ENCODE peak calls at places on chromosomes 16 and 17, in eight cellular contexts. K is colonic mucosa, Y is cardiac fibroblast, G is fibroblast of villous mesenchyme, D is GM13976, T is AG09309, M is WTC11, I is IMR-90. P is an unnamed sample.

GRCh38 chr16:1773703-1774455 is 945 bp upstream of the MRPS34 start:
- DNase-seq in K (no peak), Y (peak), G (peak), D (no peak), T (no peak), M (no peak), I (peak), P (peak)

GRCh38 chr17:73192219-73192893 is 499 bp upstream of the COG1 start:
- DNase-seq in K (peak), Y (peak), G (peak), D (peak), T (peak), M (peak), I (peak), P (peak)

GRCh38 chr17:38701504-38702165 is 3.4 kb upstream of the MLLT6 start:
- DNase-seq in K (peak), Y (peak), G (peak), D (peak), T (no peak), M (no peak), I (peak), P (peak)

GRCh38 chr17:33778505-33779398 is 476.3 kb upstream of the CCL2 start:
- DNase-seq in K (peak), Y (peak), G (peak), D (peak), T (peak), M (peak), I (peak), P (peak)

GRCh38 chr17:47131761-47132160 is 57.3 kb downstream of the CDC27 start:
- DNase-seq in K (no peak), Y (no peak), G (no peak), D (no peak), T (no peak), M (no peak), I (peak), P (no peak)

GRCh38 chr16:78705694-78706093 is 606.2 kb downstream of the WWOX start:
- DNase-seq in K (no peak), Y (no peak), G (peak), D (peak), T (no peak), M (no peak), I (peak), P (no peak)

GRCh38 chr17:44916781-44917241 is 1.5 kb upstream of the GFAP start:
- DNase-seq in K (no peak), Y (peak), G (no peak), D (no peak), T (peak), M (no peak), I (peak), P (peak)

GRCh38 chr17:59652119-59652518 is 32.4 kb downstream of the CLTC start:
- DNase-seq in K (no peak), Y (peak), G (peak), D (no peak), T (peak), M (no peak), I (peak), P (peak)

GRCh38 chr17:29844339-29845048 is 85.5 kb downstream of the SSH2 start:
- DNase-seq in K (no peak), Y (peak), G (no peak), D (no peak), T (no peak), M (no peak), I (no peak), P (peak)

GRCh38 chr17:78112508-78113471 is 15.8 kb downstream of the TMC6 start:
- DNase-seq in K (peak), Y (peak), G (peak), D (peak), T (no peak), M (peak), I (peak), P (peak)

DNA sequence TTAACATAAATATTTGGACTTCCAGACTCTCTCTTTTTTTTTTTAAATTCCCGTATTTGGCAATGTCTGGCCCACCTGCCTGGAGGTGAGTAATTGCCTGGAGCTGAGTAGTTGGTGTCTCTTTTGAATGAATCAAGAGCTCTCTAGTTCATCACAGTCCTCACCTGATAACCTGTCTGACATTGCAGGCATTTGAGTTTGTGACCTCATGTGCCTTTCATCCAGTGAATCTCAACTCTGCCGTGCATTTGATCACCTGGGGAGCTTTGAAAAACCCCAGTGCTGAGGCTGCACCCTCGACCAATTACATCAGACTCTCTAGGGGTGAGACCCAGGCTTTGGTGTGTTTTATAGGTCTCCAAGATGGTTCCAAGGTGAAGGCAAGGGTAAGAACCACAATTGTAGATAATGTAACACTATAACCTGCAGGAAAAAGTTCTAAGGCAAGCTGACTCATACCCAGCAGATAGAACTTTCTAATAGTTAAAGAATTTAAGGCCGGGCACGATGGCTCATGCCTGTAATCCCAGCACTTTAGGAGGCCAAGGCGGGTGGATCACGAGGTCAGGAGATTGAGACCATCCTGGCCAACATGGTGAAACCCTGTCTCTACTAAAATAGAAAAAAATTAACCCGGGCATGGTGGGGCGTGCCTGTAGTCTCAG is 24.5 kb upstream of the HS3ST2 start:
- DNase-seq in K (no peak), Y (no peak), G (no peak), D (no peak), T (no peak), M (no peak), I (no peak), P (no peak)
- TF ChIP-seq CTCF in K (no peak), Y (no peak), G (no peak), D (no peak), T (no peak), M (no peak), I (no peak), P (no peak)

GRCh38 chr17:66582373-66583111 is 252.4 kb upstream of the CACNG5 start:
- DNase-seq in K (no peak), Y (no peak), G (no peak), D (no peak), T (no peak), M (no peak), I (no peak), P (no peak)
- TF ChIP-seq CTCF in K (no peak), Y (no peak), G (no peak), D (no peak), T (no peak), M (no peak), I (no peak), P (no peak)

GRCh38 chr16:83789642-83790401 is 18.0 kb upstream of the HSBP1 start:
- DNase-seq in K (no peak), Y (no peak), G (no peak), D (no peak), T (no peak), M (no peak), I (no peak), P (no peak)

GRCh38 chr16:83791916-83792315 is 15.9 kb upstream of the HSBP1 start:
- DNase-seq in K (no peak), Y (no peak), G (no peak), D (no peak), T (no peak), M (no peak), I (no peak), P (no peak)

GRCh38 chr16:83794874-83795273 is 12.9 kb upstream of the HSBP1 start:
- DNase-seq in K (no peak), Y (no peak), G (no peak), D (no peak), T (no peak), M (no peak), I (no peak), P (no peak)

GRCh38 chr16:83793179-83793578 is 14.6 kb upstream of the HSBP1 start:
- DNase-seq in K (no peak), Y (no peak), G (no peak), D (no peak), T (no peak), M (no peak), I (no peak), P (no peak)

GRCh38 chr16:83792391-83792790 is 15.4 kb upstream of the HSBP1 start:
- DNase-seq in K (no peak), Y (no peak), G (no peak), D (no peak), T (no peak), M (no peak), I (no peak), P (no peak)
- TF ChIP-seq CTCF in K (no peak), Y (no peak), G (no peak), D (no peak), T (no peak), M (no peak), I (no peak), P (no peak)

GRCh38 chr16:85563515-85564276 is 49.4 kb upstream of the GSE1 start:
- DNase-seq in K (peak), Y (peak), G (peak), D (no peak), T (no peak), M (no peak), I (peak), P (no peak)
- TF ChIP-seq CTCF in K (peak), Y (peak), G (peak), D (no peak), T (no peak), M (no peak), I (no peak), P (no peak)

P was measured in fibroblast of the aortic adventitia.